ENCODE peak calls at places on chromosomes 6 and 20, in ten cellular contexts. P is lung, N is left lung, Z is dorsolateral prefrontal cortex, W is endothelial cell, M is adrenal gland, E is heart right ventricle, O is fibroblast of lung, G is heart left ventricle, T is fibroblast of mammary gland. S is an unnamed sample.

GRCh38 chr6:124393536-124393935 is 568.7 kb upstream of the RNF217 start:
- DNase-seq in M (no peak), G (no peak), N (no peak), W (no peak), E (no peak), O (peak), P (no peak), Z (no peak), T (peak), S (no peak)

GRCh38 chr6:43355862-43356590 is 13.4 kb downstream of the ZNF318 start:
- DNase-seq in Z (no peak), O (peak), W (no peak), E (peak), N (no peak), G (no peak), T (no peak), M (no peak), P (no peak), S (no peak)

GRCh38 chr6:149600508-149600907 is 34.3 kb downstream of the GINM1 start:
- DNase-seq in O (no peak), M (no peak), T (no peak), N (no peak), E (no peak), W (no peak), G (no peak), Z (no peak), P (no peak), S (no peak)

GRCh38 chr6:37615564-37616340 is 81.9 kb downstream of the MDGA1 start:
- DNase-seq in M (no peak), G (no peak), T (peak), P (no peak), W (no peak), E (no peak), Z (no peak), N (no peak), O (peak), S (no peak)

GRCh38 chr20:962683-963082 is 39.4 kb downstream of the RSPO4 start:
- DNase-seq in E (no peak), P (no peak), G (no peak), O (no peak), N (no peak), W (no peak), T (no peak), M (no peak), Z (no peak), S (no peak)

GRCh38 chr6:157045831-157046454 is 268.8 kb downstream of the ARID1B start:
- DNase-seq in T (peak), E (no peak), O (peak), G (no peak), Z (no peak), P (no peak), N (no peak), W (no peak), M (no peak), S (no peak)

GRCh38 chr6:39211183-39211582 is 18.1 kb downstream of the KCNK5 start:
- DNase-seq in M (no peak), G (no peak), E (no peak), P (no peak), W (no peak), N (no peak), Z (no peak), O (no peak), T (no peak), S (no peak)

GRCh38 chr20:3080939-3081388 is 3.6 kb downstream of the AVP start:
- DNase-seq in P (no peak), T (peak), N (peak), O (peak), Z (no peak), M (peak), W (no peak), G (peak), E (peak), S (no peak)

GRCh38 chr20:25669826-25670422 is 26.7 kb downstream of the ZNF337 start:
- DNase-seq in N (no peak), M (no peak), G (no peak), W (peak), Z (no peak), P (no peak), E (no peak), O (peak), T (peak), S (no peak)

GRCh38 chr6:41938590-41938989 is 3.0 kb downstream of the CCND3 start:
- DNase-seq in O (no peak), Z (no peak), P (no peak), M (no peak), G (no peak), N (no peak), W (no peak), E (no peak), T (no peak), S (no peak)
- TF ChIP-seq CTCF in O (no peak), Z (no peak), P (no peak), M (no peak), G (no peak), N (no peak), W (no peak), E (no peak), T (no peak), S (no peak)

GRCh38 chr20:45109634-45110033 is 5.3 kb downstream of the WFDC5 start:
- DNase-seq in T (no peak), E (no peak), N (no peak), G (no peak), W (no peak), Z (no peak), O (no peak), P (no peak), M (no peak), S (no peak)
- TF ChIP-seq CTCF in T (no peak), E (no peak), N (no peak), G (no peak), W (no peak), Z (no peak), O (no peak), P (no peak), M (no peak), S (no peak)

GRCh38 chr6:54621285-54621684 is 225.3 kb upstream of the FAM83B start:
- DNase-seq in Z (no peak), O (no peak), N (no peak), M (no peak), T (no peak), W (peak), P (no peak), E (no peak), G (no peak), S (no peak)
- TF ChIP-seq CTCF in Z (no peak), O (no peak), N (no peak), M (peak), T (no peak), W (peak), P (no peak), E (no peak), G (peak), S (peak)

DNA sequence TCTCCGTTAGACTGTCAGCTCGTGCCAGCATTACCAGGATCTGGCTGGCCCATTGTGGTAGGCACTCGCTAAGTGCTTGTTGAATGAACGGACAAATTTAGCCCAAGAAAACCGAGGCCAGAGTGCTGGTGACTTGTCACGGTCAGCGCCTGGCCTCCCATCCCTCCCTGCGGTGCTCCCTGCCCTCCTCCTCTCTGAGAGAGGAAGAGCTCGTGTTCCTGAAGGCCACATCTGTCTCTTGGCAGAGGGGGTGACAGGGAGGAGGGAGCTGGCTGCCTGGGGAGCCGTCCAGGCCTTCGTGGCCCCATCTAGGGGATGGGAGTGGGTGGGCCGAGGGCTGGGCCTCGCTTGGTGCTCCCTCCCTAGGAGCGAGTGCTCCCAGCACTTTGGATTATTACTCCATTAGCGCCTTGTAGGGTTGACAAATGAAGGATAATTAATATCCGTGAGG is 36.8 kb downstream of the VSTM2L start:
- DNase-seq in E (no peak), N (no peak), T (no peak), M (no peak), P (no peak), O (no peak), G (no peak), W (no peak), Z (no peak), S (peak)
- TF ChIP-seq CTCF in E (no peak), N (no peak), T (no peak), M (no peak), P (no peak), O (no peak), G (no peak), W (no peak), Z (no peak), S (no peak)

DNA sequence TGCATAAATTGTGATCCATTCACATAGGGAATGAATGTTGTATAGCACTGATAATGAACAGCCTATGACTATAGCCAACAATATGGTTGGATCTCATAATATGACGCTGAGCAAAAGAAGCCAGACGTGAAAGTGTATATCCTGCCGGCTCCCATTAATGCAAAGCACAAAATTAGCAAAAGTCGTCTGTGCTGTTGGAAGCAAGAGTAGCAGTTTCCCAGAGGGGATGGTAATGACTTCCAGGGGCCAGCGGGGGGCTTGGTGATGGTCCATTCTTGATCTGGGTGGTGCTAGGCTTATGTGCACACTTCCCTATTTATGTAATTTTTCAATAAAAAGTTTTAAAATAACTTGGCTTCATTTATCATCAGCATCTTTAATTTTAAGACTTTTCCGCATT is 1.0 kb upstream of the TAGAP start:
- DNase-seq in Z (no peak), P (no peak), G (no peak), M (no peak), O (no peak), E (no peak), T (no peak), W (no peak), N (no peak), S (peak)
- TF ChIP-seq CTCF in Z (no peak), P (no peak), G (no peak), M (no peak), O (no peak), E (no peak), T (no peak), W (no peak), N (no peak), S (no peak)

DNA sequence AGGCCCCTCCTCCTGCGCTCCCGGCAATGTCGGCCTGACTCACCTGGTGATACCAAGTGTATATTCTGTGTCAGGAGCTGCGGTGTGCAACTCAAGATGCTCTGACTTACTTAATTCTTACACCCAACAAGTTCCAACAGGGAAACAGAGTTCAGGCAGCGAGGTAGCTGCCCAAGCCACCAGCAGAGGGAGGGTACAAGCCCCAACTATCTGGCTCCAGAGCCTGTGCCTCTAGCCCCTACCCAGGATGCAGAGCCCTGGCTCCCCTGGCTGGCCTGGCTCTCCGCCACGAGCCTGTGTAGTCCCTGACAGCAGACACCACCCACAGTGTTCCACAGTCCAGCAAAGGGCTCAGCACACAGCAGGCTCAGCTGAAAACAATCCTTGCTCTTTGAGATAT is 34.9 kb downstream of the C20orf203 start:
- DNase-seq in E (peak), Z (no peak), M (no peak), W (no peak), O (peak), P (no peak), N (no peak), G (peak), T (no peak), S (no peak)
- TF ChIP-seq CTCF in E (no peak), Z (no peak), M (no peak), W (no peak), O (no peak), P (no peak), N (no peak), G (no peak), T (no peak), S (peak)

GRCh38 chr20:34070079-34070439 is 42.0 kb downstream of the EIF2S2 start:
- DNase-seq in T (no peak), P (no peak), E (no peak), Z (no peak), M (no peak), O (no peak), G (no peak), N (no peak), W (no peak), S (no peak)
- TF ChIP-seq CTCF in T (no peak), P (no peak), E (no peak), Z (no peak), M (no peak), O (no peak), G (no peak), N (no peak), W (no peak), S (peak)

DNA sequence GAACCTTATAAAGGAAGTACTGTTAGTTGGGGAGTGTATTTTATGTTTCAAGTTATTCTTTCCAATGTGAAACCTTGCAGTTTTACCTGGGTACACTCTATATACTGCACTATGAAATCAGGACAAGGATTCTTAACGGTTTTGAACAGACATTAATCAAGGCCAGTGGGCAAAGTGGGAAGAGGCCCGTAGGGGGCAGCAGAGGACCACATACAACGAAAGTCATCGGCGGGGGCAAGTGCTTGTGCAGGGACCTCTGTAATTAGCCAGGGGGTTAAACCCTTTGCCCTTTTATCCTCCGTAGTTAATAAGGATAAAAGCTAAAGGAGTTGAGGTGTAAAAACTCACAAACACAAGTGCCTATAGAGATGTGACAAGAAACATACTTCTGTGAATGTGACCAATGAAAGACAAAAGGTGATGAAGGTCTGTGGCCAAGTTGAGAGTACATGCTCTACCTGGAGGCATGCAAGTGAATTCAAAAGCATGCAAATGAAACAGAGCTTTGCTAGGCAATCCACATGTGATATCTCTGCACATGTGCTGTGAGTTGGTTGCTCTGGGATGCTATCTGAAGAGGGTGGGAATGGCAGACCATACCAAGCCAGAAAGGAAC is 392.7 kb upstream of the MAN1A1 start:
- DNase-seq in N (peak), W (peak), Z (peak), T (peak), E (peak), O (peak), P (peak), M (peak), G (peak), S (no peak)
- TF ChIP-seq CTCF in N (peak), W (peak), Z (peak), T (peak), E (peak), O (peak), P (peak), M (peak), G (peak), S (peak)

GRCh38 chr6:29529956-29530355 is 29.6 kb downstream of the UBD start:
- DNase-seq in M (no peak), T (no peak), N (no peak), Z (no peak), P (peak), E (no peak), W (no peak), G (no peak), O (no peak), S (no peak)

GRCh38 chr6:29528988-29529560 is 30.5 kb downstream of the UBD start:
- DNase-seq in E (no peak), O (no peak), G (no peak), Z (no peak), P (peak), M (no peak), T (no peak), W (no peak), N (peak), S (no peak)

GRCh38 chr6:29531668-29532067 is 27.9 kb downstream of the UBD start:
- DNase-seq in E (no peak), P (no peak), Z (no peak), N (no peak), M (no peak), W (no peak), T (no peak), O (no peak), G (no peak), S (no peak)

GRCh38 chr6:29532320-29532951 is 27.1 kb downstream of the UBD start:
- DNase-seq in G (no peak), N (no peak), T (no peak), O (no peak), M (no peak), E (no peak), W (no peak), Z (no peak), P (peak), S (no peak)

GRCh38 chr6:29530671-29531310 is 28.7 kb downstream of the UBD start:
- DNase-seq in N (no peak), P (peak), E (no peak), G (no peak), M (no peak), W (no peak), T (no peak), Z (no peak), O (no peak), S (no peak)
- TF ChIP-seq CTCF in N (no peak), P (no peak), E (no peak), G (no peak), M (no peak), W (no peak), T (no peak), Z (no peak), O (no peak), S (no peak)

DNA sequence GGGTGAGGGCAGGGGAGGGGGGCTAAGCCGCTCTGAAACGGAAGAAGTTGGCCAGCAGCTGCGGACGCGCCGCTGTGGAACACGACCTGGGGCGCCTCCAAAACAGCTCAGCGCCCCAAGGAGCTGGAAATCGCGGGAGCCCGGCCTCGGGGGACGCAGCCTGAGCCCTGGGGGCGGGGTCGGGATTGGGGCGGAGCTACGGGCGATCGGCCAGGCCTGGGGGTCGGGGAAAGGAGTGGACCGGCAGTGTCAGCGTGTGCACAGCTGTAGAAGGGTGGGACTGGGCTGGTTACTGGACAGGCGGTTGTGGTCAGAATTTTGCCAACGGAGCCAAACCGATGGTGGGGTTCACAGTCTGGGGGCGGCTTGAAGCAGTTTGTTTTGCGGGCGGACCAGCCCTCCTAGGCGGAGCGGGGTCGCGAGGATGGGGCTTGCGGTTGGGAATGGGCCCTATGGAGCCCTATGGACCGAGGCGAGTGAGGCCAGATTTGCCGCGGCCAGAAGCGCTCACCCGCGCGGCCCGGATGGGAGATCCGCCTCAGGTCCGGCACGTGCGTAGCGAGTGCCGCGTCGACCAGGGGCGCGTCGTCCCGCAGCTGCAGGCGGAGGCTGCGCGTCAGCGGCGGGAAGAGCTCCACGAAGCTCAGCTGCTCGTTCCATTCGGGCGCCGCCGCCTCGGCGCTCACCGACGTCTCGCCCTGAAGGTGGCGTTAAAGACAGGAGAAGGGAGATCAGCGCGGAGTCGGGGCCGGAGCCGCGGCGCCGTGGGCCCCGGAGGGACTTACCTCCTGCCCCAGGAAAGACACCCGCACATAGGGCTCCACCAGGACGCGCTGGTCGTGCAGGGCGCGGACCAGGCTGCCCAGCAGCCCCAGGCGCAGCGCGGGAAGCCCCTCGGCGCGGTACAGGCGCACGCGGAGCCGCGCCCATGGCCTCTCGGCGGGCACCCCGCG is 14.3 kb upstream of the SPAG4 start:
- DNase-seq in Z (peak), W (peak), N (peak), O (peak), E (peak), M (peak), T (peak), P (peak), G (peak), S (no peak)
- TF ChIP-seq CTCF in Z (no peak), W (no peak), N (peak), O (peak), E (no peak), M (peak), T (peak), P (peak), G (peak), S (peak)

S was measured in type B pancreatic cell.